ENCODE peak calls at places on chromosomes 16 and 17, in four cellular contexts. One of them, this sample, is unnamed.

GRCh38 chr17:81701288-81702071 is 1.7 kb upstream of the MRPL12 start:
- DNase-seq in GM13977: no peak
- DNase-seq in pancreas: no peak
- DNase-seq in ACHN: peak
- DNase-seq in this sample: no peak

GRCh38 chr16:2468142-2468724 is 2.9 kb upstream of the NTN3 start:
- DNase-seq in pancreas: no peak
- DNase-seq in ACHN: peak
- DNase-seq in GM13977: peak
- DNase-seq in this sample: no peak

GRCh38 chr17:73657473-73658116 is 13.3 kb upstream of the SDK2 start:
- DNase-seq in pancreas: peak
- DNase-seq in GM13977: no peak
- DNase-seq in ACHN: peak
- DNase-seq in this sample: no peak

GRCh38 chr16:89764711-89765201 is 43.4 kb downstream of the ZNF276 start:
- DNase-seq in ACHN: no peak
- DNase-seq in GM13977: peak
- DNase-seq in pancreas: peak
- DNase-seq in this sample: peak

GRCh38 chr16:55476625-55477533 is 2.1 kb upstream of the MMP2 start:
- DNase-seq in GM13977: no peak
- DNase-seq in ACHN: no peak
- DNase-seq in pancreas: no peak
- DNase-seq in this sample: no peak

GRCh38 chr17:62628845-62629555 is 1.5 kb downstream of the MRC2 start:
- DNase-seq in ACHN: no peak
- DNase-seq in GM13977: no peak
- DNase-seq in pancreas: no peak
- DNase-seq in this sample: no peak

GRCh38 chr16:62909597-62909996 is 873.4 kb upstream of the CDH8 start:
- DNase-seq in ACHN: no peak
- DNase-seq in GM13977: no peak
- DNase-seq in pancreas: no peak
- DNase-seq in this sample: no peak

GRCh38 chr17:45225051-45225700 is 3.5 kb downstream of the FMNL1 start:
- DNase-seq in GM13977: no peak
- DNase-seq in ACHN: peak
- DNase-seq in pancreas: no peak
- DNase-seq in this sample: no peak

GRCh38 chr16:59201821-59202220 is 467.7 kb upstream of the GOT2 start:
- DNase-seq in ACHN: no peak
- DNase-seq in pancreas: no peak
- DNase-seq in GM13977: no peak
- DNase-seq in this sample: no peak

GRCh38 chr17:30388321-30389179 is 9.8 kb downstream of the CPD start:
- DNase-seq in GM13977: no peak
- DNase-seq in pancreas: no peak
- DNase-seq in ACHN: no peak
- DNase-seq in this sample: no peak

GRCh38 chr17:50394711-50395110 is 2.6 kb downstream of the LRRC59 start:
- DNase-seq in ACHN: no peak
- DNase-seq in GM13977: no peak
- DNase-seq in pancreas: peak
- DNase-seq in this sample: no peak

GRCh38 chr17:75109047-75109406 is 742 bp upstream of the ARMC7 start:
- DNase-seq in GM13977: peak
- DNase-seq in ACHN: no peak
- DNase-seq in pancreas: no peak
- DNase-seq in this sample: no peak

GRCh38 chr16:57627184-57627871 is 1.1 kb upstream of the ADGRG1 start:
- DNase-seq in pancreas: no peak
- DNase-seq in ACHN: peak
- DNase-seq in GM13977: no peak
- DNase-seq in this sample: no peak

GRCh38 chr16:78654929-78655328 is 555.5 kb downstream of the WWOX start:
- DNase-seq in ACHN: no peak
- DNase-seq in pancreas: no peak
- DNase-seq in GM13977: no peak
- DNase-seq in this sample: no peak

GRCh38 chr16:839643-840408 is 39.3 kb upstream of the GNG13 start:
- DNase-seq in pancreas: no peak
- DNase-seq in ACHN: no peak
- DNase-seq in GM13977: no peak
- DNase-seq in this sample: no peak

GRCh38 chr16:77807-78443 is at the start of gene MPG:
- DNase-seq in ACHN: peak
- DNase-seq in pancreas: peak
- DNase-seq in GM13977: peak
- DNase-seq in this sample: peak

GRCh38 chr16:28183441-28183840 is 28.3 kb downstream of the XPO6 start:
- DNase-seq in GM13977: no peak
- DNase-seq in ACHN: no peak
- DNase-seq in pancreas: no peak
- DNase-seq in this sample: no peak

GRCh38 chr16:10971560-10971961 is 27.2 kb downstream of the CLEC16A start:
- DNase-seq in ACHN: peak
- DNase-seq in GM13977: no peak
- DNase-seq in pancreas: peak
- DNase-seq in this sample: peak

GRCh38 chr16:73368715-73369114 is 320.8 kb upstream of the ZFHX3 start:
- DNase-seq in GM13977: no peak
- DNase-seq in pancreas: no peak
- DNase-seq in ACHN: no peak
- DNase-seq in this sample: no peak

GRCh38 chr16:85321856-85322271 is 209.6 kb upstream of the CIBAR2 start:
- DNase-seq in ACHN: peak
- DNase-seq in GM13977: no peak
- DNase-seq in pancreas: peak
- DNase-seq in this sample: peak

GRCh38 chr17:60328679-60329078 is 63.3 kb downstream of the USP32 start:
- DNase-seq in pancreas: no peak
- DNase-seq in GM13977: no peak
- DNase-seq in ACHN: no peak
- DNase-seq in this sample: peak

GRCh38 chr17:57697891-57698708 is 47.0 kb downstream of the CCDC182 start:
- DNase-seq in GM13977: no peak
- DNase-seq in ACHN: no peak
- DNase-seq in pancreas: no peak
- DNase-seq in this sample: no peak

GRCh38 chr17:78418627-78419026 is 40.2 kb downstream of the PGS1 start:
- DNase-seq in pancreas: no peak
- DNase-seq in ACHN: no peak
- DNase-seq in GM13977: no peak
- DNase-seq in this sample: no peak

GRCh38 chr17:46978489-46979022 is 497 bp downstream of the RPRML start:
- DNase-seq in GM13977: peak
- DNase-seq in pancreas: no peak
- DNase-seq in ACHN: no peak
- DNase-seq in this sample: no peak

GRCh38 chr17:71438631-71439146 is 682.1 kb upstream of the SOX9 start:
- DNase-seq in pancreas: no peak
- DNase-seq in GM13977: no peak
- DNase-seq in ACHN: peak
- DNase-seq in this sample: peak

GRCh38 chr17:62704381-62704971 is 77.0 kb downstream of the MRC2 start:
- DNase-seq in GM13977: no peak
- DNase-seq in pancreas: no peak
- DNase-seq in ACHN: peak
- DNase-seq in this sample: peak

This sample was measured in pons.